ENCODE peak calls at places on chromosome 6, in ten cellular contexts. A is Panc1; M is ovary; G is neural progenitor cell; P is DND-41; R is heart right ventricle; J is hepatocyte; L is naive thymus-derived CD4-positive, alpha-beta T cell; W is mucosa of descending colon; C is heart left ventricle. T is an unnamed sample. For H3K4me1, the result is how much of the 10 kb centered on the place peaks cover.

GRCh38 chr6:125114248-125114858 is 39.2 kb upstream of the TPD52L1 start:
- DNase-seq in A (no peak), M (peak), G (peak), P (peak), R (peak), J (peak), L (peak), W (no peak), C (no peak), T (no peak)

GRCh38 chr6:150078788-150079187 is 9.9 kb upstream of the ULBP3 start:
- DNase-seq in A (no peak), M (no peak), G (no peak), P (no peak), R (no peak), J (no peak), L (no peak), W (peak), C (no peak), T (no peak)

GRCh38 chr6:52647199-52647598 is 23.7 kb upstream of the TMEM14A start:
- DNase-seq in A (no peak), M (no peak), G (no peak), P (no peak), R (no peak), J (no peak), L (no peak), W (no peak), C (no peak), T (no peak)

GRCh38 chr6:43174263-43175112 is 3.4 kb downstream of the SRF start:
- DNase-seq in A (peak), M (peak), G (peak), P (peak), R (peak), J (peak), L (peak), W (peak), C (peak), T (peak)

GRCh38 chr6:134703206-134703605 is 246.7 kb downstream of the ALDH8A1 start:
- DNase-seq in A (no peak), M (no peak), G (no peak), P (no peak), R (no peak), J (no peak), L (no peak), W (no peak), C (no peak), T (no peak)

GRCh38 chr6:165060636-165061190 is 248.7 kb downstream of the C6orf118 start:
- DNase-seq in A (no peak), M (no peak), G (no peak), P (no peak), R (no peak), J (no peak), L (no peak), W (no peak), C (no peak), T (no peak)

GRCh38 chr6:37302086-37302686 is 44.2 kb upstream of the TMEM217 start:
- DNase-seq in A (no peak), M (no peak), G (no peak), P (peak), R (no peak), J (no peak), L (no peak), W (no peak), C (no peak), T (no peak)

GRCh38 chr6:36954262-36954931 is at the start of gene PI16:
- DNase-seq in A (no peak), M (peak), G (no peak), P (no peak), R (no peak), J (no peak), L (no peak), W (no peak), C (no peak), T (no peak)

GRCh38 chr6:23040899-23041298 is 471.5 kb downstream of the HDGFL1 start:
- DNase-seq in A (no peak), M (no peak), G (no peak), P (no peak), R (no peak), J (no peak), L (no peak), W (no peak), C (no peak), T (no peak)
- H3K4me1 ChIP-seq in A (under half), M (under half), G (under half), P (under half), R (under half), J (under half), L (under half), W (under half), C (under half), T (under half)

DNA sequence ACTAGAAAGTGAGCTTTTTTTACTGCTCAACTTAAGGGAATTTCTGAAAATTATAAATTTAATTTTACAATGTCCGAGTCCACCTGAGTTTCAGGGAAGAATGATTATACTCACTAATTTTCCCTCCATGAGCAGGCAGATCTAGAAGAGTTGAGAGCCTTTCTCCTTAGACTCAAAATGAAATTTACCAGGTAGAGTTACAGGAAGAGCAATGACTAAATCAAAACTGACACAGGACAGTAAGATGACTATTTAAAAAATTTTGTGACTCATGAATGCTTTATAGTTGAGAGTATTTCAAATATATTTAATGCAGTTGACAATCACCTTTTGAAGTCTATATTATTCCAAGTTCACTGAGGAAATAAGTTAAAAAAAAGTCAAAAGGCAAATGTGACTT is 198.1 kb upstream of the NRSN1 start:
- DNase-seq in A (no peak), M (no peak), G (no peak), P (no peak), R (no peak), J (no peak), L (no peak), W (no peak), C (no peak), T (no peak)
- H3K4me3 ChIP-seq in A (no peak), M (no peak), G (no peak), P (no peak), R (no peak), J (no peak), L (no peak), W (no peak), C (no peak), T (no peak)

GRCh38 chr6:106187424-106187982 is 101.4 kb downstream of the PRDM1 start:
- DNase-seq in A (no peak), M (no peak), G (no peak), P (no peak), R (no peak), J (no peak), L (no peak), W (no peak), C (no peak), T (no peak)
- H3K4me1 ChIP-seq in A (under half), M (under half), G (under half), P (under half), R (under half), J (under half), L (under half), W (under half), C (under half), T (under half)

GRCh38 chr6:129695373-129696027 is 14.5 kb downstream of the ARHGAP18 start:
- DNase-seq in A (no peak), M (no peak), G (no peak), P (no peak), R (no peak), J (no peak), L (no peak), W (no peak), C (no peak), T (no peak)
- H3K4me3 ChIP-seq in A (no peak), M (no peak), G (no peak), P (no peak), R (no peak), J (no peak), L (no peak), W (no peak), C (no peak), T (no peak)

GRCh38 chr6:158757753-158758090 is 61.4 kb downstream of the EZR start:
- DNase-seq in A (no peak), M (no peak), G (no peak), P (no peak), R (no peak), J (no peak), L (no peak), W (no peak), C (no peak), T (no peak)

GRCh38 chr6:158755636-158756035 is 63.5 kb downstream of the EZR start:
- DNase-seq in A (no peak), M (no peak), G (no peak), P (no peak), R (no peak), J (no peak), L (no peak), W (no peak), C (no peak), T (no peak)

GRCh38 chr6:158758464-158758863 is 60.7 kb downstream of the EZR start:
- DNase-seq in A (no peak), M (no peak), G (peak), P (no peak), R (no peak), J (peak), L (no peak), W (no peak), C (peak), T (no peak)

GRCh38 chr6:158756126-158756525 is 63.0 kb downstream of the EZR start:
- DNase-seq in A (no peak), M (no peak), G (no peak), P (no peak), R (no peak), J (no peak), L (no peak), W (no peak), C (no peak), T (no peak)

GRCh38 chr6:158756977-158757752 is 62.0 kb downstream of the EZR start:
- DNase-seq in A (no peak), M (no peak), G (no peak), P (no peak), R (no peak), J (no peak), L (no peak), W (no peak), C (peak), T (no peak)
- H3K4me1 ChIP-seq in A (under half), M (under half), G (under half), P (under half), R (under half), J (under half), L (under half), W (under half), C (under half), T (under half)

GRCh38 chr6:158818008-158818579 is 1.1 kb downstream of the EZR start:
- DNase-seq in A (no peak), M (peak), G (peak), P (peak), R (peak), J (peak), L (peak), W (peak), C (peak), T (peak)

GRCh38 chr6:158817298-158818007 is 1.7 kb downstream of the EZR start:
- DNase-seq in A (no peak), M (peak), G (peak), P (peak), R (peak), J (peak), L (peak), W (peak), C (no peak), T (no peak)

GRCh38 chr6:158815915-158816314 is 3.3 kb downstream of the EZR start:
- DNase-seq in A (no peak), M (no peak), G (no peak), P (no peak), R (no peak), J (no peak), L (peak), W (no peak), C (no peak), T (no peak)

GRCh38 chr6:158815379-158815724 is 3.8 kb downstream of the EZR start:
- DNase-seq in A (no peak), M (no peak), G (no peak), P (no peak), R (no peak), J (no peak), L (no peak), W (no peak), C (no peak), T (no peak)

DNA sequence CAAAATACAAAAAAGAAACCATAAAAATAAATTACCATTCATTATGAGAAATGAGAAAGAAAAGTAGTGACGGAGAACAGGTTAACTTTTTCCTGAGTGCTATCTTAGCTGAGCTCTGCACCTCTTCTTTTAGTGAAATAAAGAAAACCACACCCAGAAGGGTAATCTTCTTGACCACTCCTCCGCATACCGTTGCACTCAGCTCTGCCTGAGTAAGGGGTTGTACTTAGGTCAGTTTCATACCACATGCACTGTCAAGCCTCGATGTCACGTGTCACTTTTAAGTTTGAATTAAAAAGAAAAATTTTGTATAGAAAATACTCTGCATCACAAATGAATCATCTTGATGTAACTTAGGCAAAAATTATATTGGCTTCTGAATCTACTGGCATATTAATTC is 2.8 kb downstream of the EZR start:
- DNase-seq in A (no peak), M (no peak), G (peak), P (no peak), R (no peak), J (no peak), L (no peak), W (no peak), C (no peak), T (no peak)
- H3K4me3 ChIP-seq in A (peak), M (no peak), G (peak), P (peak), R (peak), J (peak), L (peak), W (no peak), C (no peak), T (peak)